ENCODE peak calls at places on chromosomes 12 and 14, in ten cellular contexts. T is NCI-H345; J is A549; N is NCI-H146; Z is activated T-helper 9 cell treated with anti-CD3 and anti-CD28 coated beads, Interleukin-2, amount 50 U/mL, for 16 hours; Q is SW480; U is EH; D is H54; G is kidney glomerular epithelial cell; M is pancreas. R is an unnamed sample.

GRCh38 chr14:58138719-58139482 is 13.1 kb downstream of the ARMH4 start:
- DNase-seq in T (no peak), J (no peak), N (no peak), Z (no peak), Q (no peak), U (no peak), D (no peak), G (no peak), M (no peak), R (no peak)

GRCh38 chr12:5170894-5171293 is 127.2 kb downstream of the KCNA5 start:
- DNase-seq in T (peak), J (no peak), N (no peak), Z (no peak), Q (no peak), U (peak), D (no peak), G (no peak), M (no peak), R (no peak)

GRCh38 chr12:113818833-113819232 is 147.3 kb downstream of the RBM19 start:
- DNase-seq in T (no peak), J (peak), N (no peak), Z (no peak), Q (no peak), U (peak), D (peak), G (no peak), M (no peak), R (peak)

GRCh38 chr12:42957136-42957535 is 367.6 kb upstream of the PRICKLE1 start:
- DNase-seq in T (no peak), J (no peak), N (no peak), Z (no peak), Q (no peak), U (no peak), D (no peak), G (no peak), M (no peak), R (no peak)

GRCh38 chr14:68685419-68686211 is 107.3 kb downstream of the ZFP36L1 start:
- DNase-seq in T (no peak), J (no peak), N (no peak), Z (peak), Q (peak), U (peak), D (no peak), G (peak), M (no peak), R (no peak)

GRCh38 chr12:11397366-11397765 is 2.0 kb upstream of the PRB2 start:
- DNase-seq in T (no peak), J (no peak), N (no peak), Z (no peak), Q (no peak), U (no peak), D (no peak), G (no peak), M (no peak), R (no peak)

GRCh38 chr12:104737113-104737512 is 221.0 kb downstream of the SLC41A2 start:
- DNase-seq in T (no peak), J (no peak), N (no peak), Z (no peak), Q (no peak), U (no peak), D (no peak), G (no peak), M (no peak), R (no peak)

GRCh38 chr12:18700254-18700653 is 37.6 kb downstream of the PLCZ1 start:
- DNase-seq in T (no peak), J (no peak), N (no peak), Z (no peak), Q (no peak), U (peak), D (no peak), G (peak), M (no peak), R (no peak)

GRCh38 chr12:24185787-24186186 is 236.3 kb upstream of the SOX5 start:
- DNase-seq in T (no peak), J (no peak), N (no peak), Z (no peak), Q (no peak), U (no peak), D (no peak), G (no peak), M (no peak), R (no peak)

GRCh38 chr12:78703820-78704525 is 160.6 kb upstream of the SYT1 start:
- DNase-seq in T (no peak), J (peak), N (no peak), Z (no peak), Q (no peak), U (peak), D (peak), G (peak), M (no peak), R (no peak)

GRCh38 chr12:32230607-32230982 is 123.9 kb downstream of the BICD1 start:
- DNase-seq in T (no peak), J (no peak), N (no peak), Z (no peak), Q (no peak), U (no peak), D (no peak), G (no peak), M (no peak), R (no peak)